ENCODE peak calls at places on chromosomes 2 and 18, in six cellular contexts. N, Q, T, V, K and W are unnamed samples.

GRCh38 chr2:165239230-165239629 is at the start of gene SCN2A:
- DNase-seq in Q (no peak), V (no peak), K (peak), N (peak), T (peak), W (peak)

GRCh38 chr2:23386422-23387220 is 1.6 kb downstream of the KLHL29 start:
- DNase-seq in Q (peak), K (no peak), N (no peak), V (no peak), T (peak), W (no peak)

GRCh38 chr2:97951155-97951670 is 44.5 kb downstream of the TMEM131 start:
- DNase-seq in T (no peak), N (no peak), V (no peak), Q (no peak), K (no peak), W (no peak)

GRCh38 chr2:150063432-150063889 is 424.0 kb downstream of the RND3 start:
- DNase-seq in V (no peak), N (no peak), T (no peak), Q (no peak), K (no peak), W (no peak)

GRCh38 chr2:230077851-230078547 is 9.3 kb upstream of the SLC16A14 start:
- DNase-seq in T (no peak), K (no peak), Q (peak), V (no peak), N (no peak), W (no peak)

GRCh38 chr2:68403199-68403644 is 38.1 kb downstream of the PLEK start:
- DNase-seq in K (no peak), T (no peak), Q (no peak), V (no peak), N (peak), W (no peak)

GRCh38 chr2:6412533-6413085 is 453.1 kb downstream of the CMPK2 start:
- DNase-seq in V (no peak), Q (no peak), K (no peak), N (no peak), T (no peak), W (no peak)

GRCh38 chr18:49988733-49989132 is 175.4 kb upstream of the ACAA2 start:
- DNase-seq in V (no peak), T (no peak), N (no peak), K (no peak), Q (no peak), W (no peak)

GRCh38 chr2:43459455-43459854 is 136.4 kb downstream of the THADA start:
- DNase-seq in N (no peak), Q (no peak), V (no peak), T (no peak), K (no peak), W (no peak)

GRCh38 chr2:226114436-226114835 is 685.2 kb downstream of the IRS1 start:
- DNase-seq in Q (no peak), N (no peak), V (no peak), T (no peak), K (peak), W (no peak)

GRCh38 chr18:23515911-23516546 is 12.7 kb downstream of the RMC1 start:
- DNase-seq in V (peak), N (peak), K (peak), T (peak), Q (peak), W (peak)

GRCh38 chr2:236070236-236070635 is 98.0 kb downstream of the GBX2 start:
- DNase-seq in N (no peak), T (no peak), Q (no peak), K (no peak), V (no peak), W (no peak)

GRCh38 chr2:43024515-43024962 is 201.9 kb downstream of the ZFP36L2 start:
- DNase-seq in N (peak), T (peak), K (peak), Q (peak), V (no peak), W (peak)

GRCh38 chr2:233006648-233007047 is 6.4 kb downstream of the NGEF start:
- DNase-seq in V (no peak), K (no peak), Q (no peak), T (no peak), N (no peak), W (no peak)

GRCh38 chr18:58788971-58789797 is 75.5 kb upstream of the ZNF532 start:
- DNase-seq in V (no peak), N (no peak), Q (no peak), T (no peak), K (no peak), W (peak)

GRCh38 chr2:59734743-59735142 is 818.7 kb downstream of the BCL11A start:
- DNase-seq in K (no peak), N (no peak), T (no peak), V (no peak), Q (no peak), W (no peak)

GRCh38 chr2:197804758-197805597 is 585 bp downstream of the PLCL1 start:
- DNase-seq in Q (peak), N (peak), V (no peak), K (no peak), T (peak), W (peak)

GRCh38 chr2:191577611-191578010 is 100.3 kb upstream of the NABP1 start:
- DNase-seq in V (no peak), T (no peak), N (no peak), Q (no peak), K (no peak), W (no peak)

GRCh38 chr2:233307565-233307964 is at the start of gene SAG:
- DNase-seq in V (no peak), Q (no peak), N (no peak), K (no peak), T (no peak), W (no peak)

GRCh38 chr2:232854082-232854481 is 16.0 kb upstream of the SNORC start:
- DNase-seq in Q (no peak), N (peak), K (peak), T (no peak), V (no peak), W (no peak)

GRCh38 chr18:78238404-78239089 is 741.1 kb upstream of the SALL3 start:
- DNase-seq in K (no peak), N (no peak), Q (no peak), V (no peak), T (no peak), W (no peak)

GRCh38 chr18:59478591-59478990 is 119.5 kb upstream of the LMAN1 start:
- DNase-seq in N (no peak), T (peak), K (no peak), Q (no peak), V (no peak), W (no peak)

GRCh38 chr2:46364797-46365457 is 67.7 kb downstream of the EPAS1 start:
- DNase-seq in N (peak), K (peak), Q (no peak), V (no peak), T (peak), W (peak)

GRCh38 chr18:50038448-50038847 is 156.5 kb downstream of the MYO5B start:
- DNase-seq in T (no peak), K (no peak), Q (no peak), N (peak), V (no peak), W (no peak)

GRCh38 chr18:74942319-74942910 is 266.5 kb downstream of the PTGR3 start:
- DNase-seq in V (peak), K (no peak), T (no peak), N (no peak), Q (no peak), W (no peak)

DNA sequence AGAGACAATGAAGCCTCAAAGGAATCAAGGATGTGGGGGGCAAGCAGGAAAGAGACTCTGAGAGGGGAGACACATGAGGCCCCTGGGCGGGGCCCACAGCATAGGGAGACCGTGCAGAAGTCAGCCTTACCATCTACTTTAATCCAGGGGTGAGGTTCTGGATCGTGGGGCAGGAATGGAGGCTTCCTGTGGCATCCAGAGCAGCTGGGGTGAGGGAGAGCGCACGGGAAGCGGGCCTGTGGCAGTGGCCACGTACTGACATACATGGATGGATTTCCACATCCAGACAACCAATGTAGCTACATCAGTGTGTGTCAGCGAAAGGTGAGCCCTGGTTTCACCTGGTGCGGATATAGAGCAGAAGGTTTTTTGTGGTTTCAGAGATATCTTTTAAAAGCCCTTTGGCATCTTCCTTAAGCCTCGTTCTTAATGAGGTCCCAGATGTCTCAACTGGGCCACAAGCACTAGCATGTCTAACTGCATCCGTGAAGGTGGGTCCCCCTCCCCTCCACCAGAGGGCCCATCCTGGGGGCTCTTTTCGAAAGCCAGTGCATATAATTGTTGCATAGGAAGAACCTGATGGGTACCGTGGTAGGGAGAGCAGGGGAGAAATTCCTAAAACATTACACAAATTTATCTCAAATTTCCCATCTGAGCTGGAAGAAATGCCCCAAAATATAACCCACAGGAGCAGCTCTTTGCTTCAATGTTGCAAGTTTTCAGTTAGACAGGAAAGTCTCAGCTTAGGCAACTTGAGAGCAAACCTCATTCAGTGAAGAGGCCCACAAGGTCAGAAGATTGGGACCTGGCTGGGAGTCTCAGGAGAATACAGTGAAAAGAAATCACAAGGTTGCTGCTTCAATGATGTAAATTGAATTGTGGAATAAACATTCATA is 90.9 kb downstream of the SP3 start:
- DNase-seq in T (no peak), Q (no peak), N (no peak), K (no peak), V (no peak), W (no peak)
- TF ChIP-seq JUND in T (no peak), Q (no peak), N (no peak), K (no peak), V (no peak), W (no peak)

GRCh38 chr2:85697716-85698115 is 3.6 kb downstream of the GNLY start:
- DNase-seq in V (no peak), Q (no peak), N (no peak), K (no peak), T (no peak), W (no peak)

GRCh38 chr2:85698184-85698879 is 4.2 kb downstream of the GNLY start:
- DNase-seq in Q (no peak), N (no peak), T (no peak), K (no peak), V (no peak), W (no peak)

GRCh38 chr2:85697096-85697495 is 2.9 kb downstream of the GNLY start:
- DNase-seq in K (no peak), T (no peak), Q (no peak), N (no peak), V (no peak), W (no peak)

GRCh38 chr2:85699325-85699724 is 5.2 kb downstream of the GNLY start:
- DNase-seq in K (no peak), N (peak), V (no peak), T (no peak), Q (no peak), W (no peak)

GRCh38 chr2:85698880-85699254 is 4.7 kb downstream of the GNLY start:
- DNase-seq in Q (no peak), K (no peak), V (no peak), T (no peak), N (no peak), W (no peak)
- TF ChIP-seq JUND in Q (no peak), K (no peak), V (no peak), T (no peak), N (no peak), W (no peak)

GRCh38 chr18:11762429-11762828 is 73.4 kb downstream of the GNAL start:
- DNase-seq in V (no peak), T (no peak), N (no peak), Q (no peak), K (no peak), W (no peak)

GRCh38 chr18:11767329-11767728 is 78.3 kb downstream of the GNAL start:
- DNase-seq in K (no peak), N (no peak), T (no peak), Q (no peak), V (no peak), W (no peak)

GRCh38 chr18:11767935-11768334 is 78.9 kb downstream of the GNAL start:
- DNase-seq in N (no peak), K (no peak), V (no peak), T (no peak), Q (no peak), W (no peak)
- TF ChIP-seq JUND in N (no peak), K (no peak), V (no peak), T (no peak), Q (no peak), W (no peak)

DNA sequence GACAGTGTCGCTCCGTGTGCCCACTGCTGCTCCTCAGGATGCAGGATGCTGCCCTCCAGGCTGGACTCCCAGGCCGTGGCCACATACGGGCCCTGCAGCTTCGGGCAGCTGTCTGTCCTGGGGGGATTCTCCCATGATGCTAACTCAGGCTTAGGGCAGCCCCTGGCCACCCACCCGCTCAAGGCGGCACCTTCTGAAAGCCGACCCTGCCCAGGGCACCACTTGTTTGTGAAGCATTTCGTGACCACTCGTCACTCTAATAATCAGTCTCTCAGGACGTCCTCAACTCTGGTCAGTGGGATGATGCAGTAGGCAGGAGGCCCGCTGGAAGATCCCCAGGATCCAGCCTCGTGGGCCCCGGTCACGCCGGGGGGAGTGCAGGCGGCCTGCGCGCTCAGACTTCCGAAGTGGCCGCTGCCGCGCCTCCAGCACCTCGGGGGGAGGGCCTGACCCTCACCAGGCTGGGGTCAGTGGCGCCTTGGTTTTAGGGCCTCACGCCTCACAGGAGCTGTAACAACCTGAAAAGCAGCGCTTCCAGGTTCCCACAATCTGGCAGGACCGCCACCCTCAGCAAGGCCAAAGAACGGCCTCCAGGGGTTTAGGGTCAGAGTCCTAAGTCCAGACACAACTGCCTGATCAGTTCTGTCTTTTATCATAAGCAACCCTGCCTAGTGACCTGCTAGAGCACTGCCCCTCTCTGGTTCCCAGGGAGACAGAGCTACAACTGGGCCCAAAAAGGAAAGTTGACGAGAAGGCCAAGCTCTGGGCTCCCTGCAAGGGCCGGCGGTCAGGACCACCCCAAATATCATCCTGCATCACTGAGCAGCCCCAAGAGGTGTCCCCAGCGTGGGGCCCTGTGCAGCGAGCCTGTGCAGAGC is 53.0 kb downstream of the EIPR1 start:
- DNase-seq in Q (no peak), T (peak), N (no peak), V (no peak), K (no peak), W (no peak)
- TF ChIP-seq JUND in Q (no peak), T (no peak), N (no peak), V (no peak), K (no peak), W (no peak)

DNA sequence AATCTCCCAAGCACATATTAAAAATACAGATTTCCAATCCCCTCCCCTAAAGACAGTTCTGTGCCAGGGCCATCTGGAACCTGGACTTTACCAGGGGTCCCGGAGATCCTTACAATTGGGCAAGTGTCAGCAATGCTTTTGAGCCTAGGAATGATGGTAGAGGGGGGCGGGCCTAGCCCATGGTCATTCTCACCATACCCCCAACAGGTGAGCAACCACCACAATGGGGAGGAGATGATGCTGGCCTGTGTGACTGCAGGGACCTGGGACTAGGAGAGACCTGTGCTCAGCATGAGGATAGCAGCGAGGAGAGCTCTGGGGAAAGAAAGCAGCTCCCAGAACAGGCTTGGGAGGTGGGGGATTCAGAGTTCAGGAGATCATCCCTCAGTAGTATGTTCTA is 13.9 kb upstream of the ASAP2 start:
- DNase-seq in Q (no peak), V (no peak), N (no peak), K (no peak), T (no peak), W (no peak)
- TF ChIP-seq JUND in Q (no peak), V (no peak), N (no peak), K (no peak), T (no peak), W (no peak)

DNA sequence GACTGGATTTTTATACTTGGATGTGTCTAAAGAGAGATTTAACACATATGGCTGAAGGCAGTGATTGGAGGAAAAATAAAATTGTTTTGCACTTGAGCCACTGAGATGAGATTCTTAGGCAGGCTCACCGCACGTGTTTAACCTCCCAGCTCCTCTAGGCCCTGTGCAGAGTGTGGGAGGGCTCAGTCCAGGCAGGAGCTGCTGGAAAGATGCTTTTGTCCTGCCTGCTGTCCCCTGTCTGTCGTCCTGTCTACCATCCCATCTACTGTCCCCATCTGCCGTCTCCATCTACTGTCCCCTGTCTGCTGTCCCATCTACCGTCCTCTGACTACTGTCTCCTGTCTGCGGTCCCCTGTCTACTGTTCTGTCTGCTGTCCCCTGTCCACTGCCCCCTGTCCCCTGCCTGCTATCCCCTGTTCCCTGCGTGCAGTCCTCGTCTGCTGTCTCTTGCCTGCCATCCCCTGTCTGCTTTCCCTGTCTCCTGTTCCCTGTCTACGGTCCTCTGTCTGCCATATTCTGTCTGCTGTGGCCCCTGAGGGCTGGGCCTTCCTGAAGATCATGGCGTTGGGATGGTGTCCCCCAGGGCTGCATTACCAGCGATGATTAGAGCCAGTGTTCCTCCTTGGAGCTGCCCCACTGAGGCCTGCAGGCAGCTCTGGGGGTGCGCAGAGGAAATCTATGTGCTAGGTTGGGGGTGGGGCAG is 43.7 kb upstream of the HS6ST1 start:
- DNase-seq in V (no peak), Q (no peak), T (no peak), N (no peak), K (no peak), W (no peak)
- TF ChIP-seq JUND in V (no peak), Q (no peak), T (no peak), N (no peak), K (no peak), W (no peak)

GRCh38 chr18:13412901-13413300 is 194.3 kb downstream of the LDLRAD4 start:
- DNase-seq in K (no peak), T (no peak), N (no peak), V (no peak), Q (no peak), W (no peak)

GRCh38 chr18:13409997-13410396 is 191.4 kb downstream of the LDLRAD4 start:
- DNase-seq in Q (no peak), V (no peak), T (no peak), N (no peak), K (no peak), W (no peak)

GRCh38 chr18:13410471-13410870 is 191.9 kb downstream of the LDLRAD4 start:
- DNase-seq in K (no peak), N (no peak), Q (no peak), T (no peak), V (no peak), W (no peak)

GRCh38 chr18:13414102-13414501 is 195.5 kb downstream of the LDLRAD4 start:
- DNase-seq in Q (no peak), V (no peak), N (no peak), T (no peak), K (no peak), W (no peak)

DNA sequence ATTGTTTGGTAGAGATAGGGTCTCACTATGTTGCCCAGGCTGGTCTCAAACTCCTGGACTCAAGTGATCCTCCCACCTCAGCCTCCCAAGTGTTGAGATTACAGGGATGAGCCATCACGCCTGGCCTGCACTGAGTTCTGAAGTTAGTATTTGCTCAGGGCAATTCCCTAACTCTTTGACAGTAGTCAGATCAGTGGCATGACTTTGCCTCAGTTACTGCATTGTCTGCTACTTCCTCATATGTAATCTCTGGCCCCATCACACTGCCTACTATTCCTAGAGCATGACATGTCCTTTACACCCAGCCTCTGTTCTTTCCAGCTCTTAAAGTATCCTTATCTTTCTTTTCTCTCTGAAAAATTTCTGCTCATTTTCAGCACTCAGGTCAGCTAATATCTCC is 193.5 kb downstream of the LDLRAD4 start:
- DNase-seq in K (no peak), Q (no peak), V (no peak), N (no peak), T (no peak), W (no peak)
- TF ChIP-seq JUND in K (no peak), Q (no peak), V (no peak), N (no peak), T (no peak), W (no peak)

GRCh38 chr2:240963376-240964220 is 34.8 kb upstream of the SNED1 start:
- DNase-seq in N (no peak), K (no peak), Q (peak), T (peak), V (no peak), W (no peak)
- TF ChIP-seq JUND in N (no peak), K (no peak), Q (no peak), T (no peak), V (no peak), W (no peak)